ENCODE peak calls at places on chromosomes 5 and 9, in eight cellular contexts. C is WTC11, F is Calu3, P is choroid plexus epithelial cell, S is upper lobe of right lung, A is spleen, O is A549, J is lower lobe of right lung. E is an unnamed sample.

GRCh38 chr5:28014779-28015178 is 976.4 kb upstream of the CDH9 start:
- DNase-seq in C (peak; percentile 32), F (no peak), P (peak; percentile 31), S (no peak), A (no peak), O (no peak), J (no peak), E (no peak)

GRCh38 chr5:177098103-177098771 is 11.5 kb downstream of the FGFR4 start:
- DNase-seq in C (no peak), F (no peak), P (peak; percentile 28), S (no peak), A (no peak), O (no peak), J (no peak), E (no peak)

GRCh38 chr5:109253262-109253661 is 156.5 kb downstream of the PJA2 start:
- DNase-seq in C (no peak), F (no peak), P (no peak), S (no peak), A (no peak), O (no peak), J (no peak), E (no peak)

GRCh38 chr9:133803028-133803585 is 65.0 kb upstream of the SARDH start:
- DNase-seq in C (no peak), F (no peak), P (peak; percentile 23), S (no peak), A (no peak), O (no peak), J (no peak), E (no peak)

GRCh38 chr5:78008356-78008967 is 232.3 kb upstream of the TBCA start:
- DNase-seq in C (no peak), F (peak; percentile 29), P (peak; percentile 76), S (no peak), A (no peak), O (peak; percentile 41), J (no peak), E (no peak)

GRCh38 chr9:132994410-132995120 is 16.1 kb downstream of the GFI1B start:
- DNase-seq in C (no peak), F (peak; percentile 38), P (peak; percentile 38), S (no peak), A (peak; percentile 73), O (no peak), J (peak; percentile 53), E (peak; percentile 73)

GRCh38 chr5:11306365-11306764 is 545.3 kb upstream of the DAP start:
- DNase-seq in C (no peak), F (no peak), P (no peak), S (no peak), A (no peak), O (no peak), J (no peak), E (no peak)

GRCh38 chr5:18744990-18745590 is 1110.8 kb downstream of the TAF11L14 start:
- DNase-seq in C (no peak), F (peak; percentile 11), P (no peak), S (no peak), A (peak; percentile 72), O (no peak), J (no peak), E (no peak)

GRCh38 chr5:135240283-135240633 is 158.8 kb downstream of the MACROH2A1 start:
- DNase-seq in C (no peak), F (no peak), P (no peak), S (no peak), A (no peak), O (no peak), J (no peak), E (no peak)

GRCh38 chr9:107989544-107989943 is 500.0 kb upstream of the KLF4 start:
- DNase-seq in C (no peak), F (no peak), P (peak; percentile 69), S (no peak), A (no peak), O (no peak), J (no peak), E (no peak)

GRCh38 chr9:108274971-108275370 is 580.8 kb downstream of the ACTL7B start:
- DNase-seq in C (no peak), F (no peak), P (no peak), S (no peak), A (no peak), O (no peak), J (no peak), E (no peak)

GRCh38 chr5:53879708-53880356 is 319.4 kb downstream of the NDUFS4 start:
- DNase-seq in C (no peak), F (no peak), P (no peak), S (no peak), A (no peak), O (no peak), J (no peak), E (no peak)

GRCh38 chr9:132494857-132495256 is 84.8 kb downstream of the CFAP77 start:
- DNase-seq in C (no peak), F (no peak), P (no peak), S (no peak), A (no peak), O (no peak), J (no peak), E (no peak)

GRCh38 chr5:8993031-8993430 is 552.8 kb downstream of the SEMA5A start:
- DNase-seq in C (no peak), F (no peak), P (peak; percentile 57), S (no peak), A (no peak), O (no peak), J (no peak), E (no peak)

GRCh38 chr5:15682122-15682521 is 182.1 kb downstream of the FBXL7 start:
- DNase-seq in C (no peak), F (no peak), P (no peak), S (no peak), A (no peak), O (no peak), J (no peak), E (no peak)

GRCh38 chr5:15687401-15687800 is 187.4 kb downstream of the FBXL7 start:
- DNase-seq in C (no peak), F (no peak), P (no peak), S (no peak), A (no peak), O (no peak), J (no peak), E (no peak)

GRCh38 chr5:15682566-15682965 is 182.6 kb downstream of the FBXL7 start:
- DNase-seq in C (no peak), F (no peak), P (no peak), S (no peak), A (no peak), O (no peak), J (no peak), E (no peak)

DNA sequence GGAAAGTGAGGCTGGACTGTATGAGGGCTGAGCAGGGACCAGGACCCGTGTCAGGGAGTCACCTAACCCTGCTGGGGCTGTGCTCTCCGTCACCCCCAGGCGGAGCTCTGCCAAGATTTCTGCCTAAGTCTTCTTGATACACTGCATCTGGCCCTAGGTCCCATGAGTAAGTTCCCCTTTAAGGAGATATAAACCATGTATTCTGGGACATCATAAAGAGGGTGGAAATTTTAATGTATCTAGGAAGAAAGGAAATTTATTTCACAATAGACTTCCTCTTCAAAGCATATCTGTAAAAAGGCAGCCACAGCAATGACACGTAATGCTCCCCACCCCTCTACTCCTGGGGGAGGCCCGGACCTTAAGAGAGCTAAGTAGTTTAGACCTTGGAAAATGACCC is 183.4 kb downstream of the FBXL7 start:
- DNase-seq in C (peak; percentile 73), F (no peak), P (peak; percentile 44), S (no peak), A (no peak), O (no peak), J (no peak), E (no peak)
- TF ChIP-seq CTCF in C (peak; percentile 61), F (no peak), P (peak; percentile 55), S (peak; percentile 18), A (no peak), O (no peak), J (peak; percentile 17), E (no peak)

GRCh38 chr9:137295313-137296213 is 6.5 kb downstream of the NRARP start:
- DNase-seq in C (peak; percentile 71), F (peak; percentile 71), P (peak; percentile 17), S (peak; percentile 70), A (peak; percentile 89), O (peak; percentile 84), J (no peak), E (peak; percentile 89)
- TF ChIP-seq CTCF in C (peak; percentile 53), F (peak; percentile 20), P (peak; percentile 33), S (peak; percentile 31), A (peak; percentile 79), O (peak; percentile 91), J (peak; percentile 45), E (peak; percentile 92)

DNA sequence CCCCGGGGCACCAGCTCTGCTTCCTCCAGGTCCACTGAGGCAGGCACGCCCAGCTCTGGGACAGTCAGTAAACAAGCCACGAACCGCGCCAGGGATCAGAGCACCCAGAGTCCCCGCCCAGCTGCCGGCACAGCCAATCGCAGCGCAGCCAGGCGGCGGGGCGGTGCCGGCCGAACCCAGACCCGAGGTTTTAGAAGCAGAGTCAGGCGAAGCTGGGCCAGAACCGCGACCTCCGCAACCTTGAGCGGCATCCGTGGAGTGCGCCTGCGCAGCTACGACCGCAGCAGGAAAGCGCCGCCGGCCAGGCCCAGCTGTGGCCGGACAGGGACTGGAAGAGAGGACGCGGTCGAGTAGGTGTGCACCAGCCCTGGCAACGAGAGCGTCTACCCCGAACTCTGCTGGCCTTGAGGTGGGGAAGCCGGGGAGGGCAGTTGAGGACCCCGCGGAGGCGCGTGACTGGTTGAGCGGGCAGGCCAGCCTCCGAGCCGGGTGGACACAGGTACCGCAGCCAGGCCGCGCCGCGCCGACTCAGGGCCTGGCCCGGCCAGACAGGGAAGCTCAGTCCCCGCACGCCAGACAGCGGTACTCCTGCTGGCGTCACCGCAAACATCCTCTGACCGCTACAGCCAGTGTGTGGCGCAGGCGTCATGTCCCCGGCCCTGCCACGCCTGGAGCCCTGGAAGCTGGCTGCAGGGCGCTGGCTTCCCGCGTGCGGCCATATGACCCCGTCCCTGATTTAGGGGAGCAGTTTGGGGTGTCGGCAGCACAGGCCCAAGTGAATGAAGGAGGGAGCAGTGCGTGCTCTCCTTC is at the start of gene CTSL:
- DNase-seq in C (peak; percentile 91), F (peak; percentile 70), P (peak; percentile 90), S (peak; percentile 95), A (peak; percentile 89), O (peak; percentile 89), J (peak; percentile 92), E (peak; percentile 34)
- TF ChIP-seq CTCF in C (no peak), F (peak; percentile 32), P (peak; percentile 28), S (peak; percentile 32), A (no peak), O (peak; percentile 32), J (peak; percentile 22), E (no peak)

GRCh38 chr9:15482146-15482545 is 28.6 kb downstream of the PSIP1 start:
- DNase-seq in C (no peak), F (no peak), P (no peak), S (no peak), A (no peak), O (no peak), J (no peak), E (no peak)
- TF ChIP-seq CTCF in C (no peak), F (no peak), P (no peak), S (no peak), A (no peak), O (no peak), J (no peak), E (no peak)

GRCh38 chr5:38497946-38498345 is 58.5 kb downstream of the LIFR start:
- DNase-seq in C (no peak), F (no peak), P (peak; percentile 65), S (no peak), A (no peak), O (no peak), J (no peak), E (no peak)
- TF ChIP-seq CTCF in C (no peak), F (no peak), P (peak; percentile 57), S (no peak), A (no peak), O (peak; percentile 28), J (no peak), E (no peak)

E was measured in GM10248.